ENCODE peak calls at places on chromosomes 7 and 10, in six cellular contexts. Q is tibial artery; P is stromal cell of bone marrow; A is CD4-positive, CD25-positive, alpha-beta regulatory T cell; Y is HEK293T; T is lung microvascular endothelial cell. W is an unnamed sample.

GRCh38 chr10:14779053-14779649 is 4.5 kb upstream of the FAM107B start:
- DNase-seq in T (no peak), P (peak; percentile 54), Y (no peak), A (no peak), Q (no peak), W (no peak)

GRCh38 chr7:107652642-107653041 is 8.0 kb upstream of the SLC26A4 start:
- DNase-seq in Q (no peak), P (no peak), Y (no peak), T (no peak), A (no peak), W (no peak)

GRCh38 chr10:123578721-123579120 is 87.4 kb upstream of the GPR26 start:
- DNase-seq in P (no peak), Y (no peak), Q (no peak), T (no peak), A (no peak), W (no peak)

GRCh38 chr10:101777857-101778145 is 1.9 kb upstream of the FGF8 start:
- DNase-seq in P (no peak), A (no peak), T (no peak), Q (peak; percentile 50), Y (peak; percentile 7), W (no peak)

GRCh38 chr7:142815099-142815498 is 39.8 kb upstream of the EPHB6 start:
- DNase-seq in A (no peak), T (no peak), Y (no peak), Q (no peak), P (no peak), W (no peak)

GRCh38 chr10:90975096-90975495 is 54.2 kb upstream of the ANKRD1 start:
- DNase-seq in P (no peak), T (no peak), Q (no peak), A (no peak), Y (no peak), W (no peak)

GRCh38 chr7:47651355-47652317 is 69.7 kb upstream of the TNS3 start:
- DNase-seq in A (no peak), T (peak; percentile 90), Y (no peak), Q (peak; percentile 83), P (peak; percentile 96), W (no peak)

GRCh38 chr10:71888623-71889387 is 37.8 kb upstream of the PSAP start:
- DNase-seq in Y (peak; percentile 73), Q (peak; percentile 91), A (peak; percentile 51), P (peak; percentile 78), T (peak; percentile 90), W (peak; percentile 27)

GRCh38 chr7:22943997-22944396 is 69.9 kb downstream of the HYCC1 start:
- DNase-seq in Y (no peak), P (peak; percentile 69), A (no peak), Q (no peak), T (peak; percentile 57), W (no peak)

GRCh38 chr7:52500796-52501195 is 534.6 kb upstream of the POM121L12 start:
- DNase-seq in P (no peak), Q (no peak), T (no peak), Y (no peak), A (no peak), W (no peak)

GRCh38 chr7:12162420-12163113 is 48.5 kb upstream of the TMEM106B start:
- DNase-seq in A (no peak), Y (no peak), P (peak; percentile 70), Q (no peak), T (peak; percentile 83), W (no peak)

GRCh38 chr10:21134645-21135395 is 237.7 kb upstream of the NEBL start:
- DNase-seq in Q (no peak), A (no peak), P (peak; percentile 0), Y (no peak), T (peak; percentile 51), W (no peak)

GRCh38 chr7:37352974-37353948 is 95.4 kb downstream of the ELMO1 start:
- DNase-seq in Q (peak; percentile 70), Y (peak; percentile 10), A (peak; percentile 86), T (peak; percentile 17), P (no peak), W (peak; percentile 37)

GRCh38 chr10:96488161-96488935 is 25.4 kb downstream of the TLL2 start:
- DNase-seq in Y (no peak), T (no peak), Q (no peak), A (no peak), P (no peak), W (no peak)

GRCh38 chr7:25894902-25895791 is 256.9 kb upstream of the NFE2L3 start:
- DNase-seq in A (peak; percentile 46), T (peak; percentile 13), P (no peak), Q (peak; percentile 79), Y (peak; percentile 75), W (peak; percentile 55)

GRCh38 chr7:134514663-134515062 is 12.7 kb upstream of the AKR1B10 start:
- DNase-seq in P (peak; percentile 64), T (peak; percentile 85), A (peak; percentile 51), Y (peak; percentile 83), Q (no peak), W (no peak)

GRCh38 chr10:4740471-4740870 is 85.5 kb upstream of the AKR1E2 start:
- DNase-seq in Y (no peak), Q (no peak), T (no peak), A (no peak), P (peak; percentile 24), W (no peak)

GRCh38 chr7:82841828-82842227 is 320.9 kb downstream of the PCLO start:
- DNase-seq in A (no peak), P (no peak), Q (no peak), Y (no peak), T (no peak), W (no peak)

GRCh38 chr7:1487466-1487865 is 16.7 kb downstream of the INTS1 start:
- DNase-seq in Y (no peak), T (no peak), A (no peak), Q (no peak), P (no peak), W (no peak)

GRCh38 chr7:70694357-70694908 is 437.5 kb upstream of the GALNT17 start:
- DNase-seq in P (no peak), T (peak; percentile 5), A (no peak), Q (peak; percentile 68), Y (peak; percentile 29), W (no peak)

GRCh38 chr10:132942101-132942739 is at the start of gene CFAP46:
- DNase-seq in T (peak; percentile 14), P (no peak), Q (no peak), Y (no peak), A (no peak), W (no peak)

GRCh38 chr7:151897201-151897711 is 20.3 kb upstream of the PRKAG2 start:
- DNase-seq in P (no peak), Q (peak; percentile 38), A (no peak), Y (peak; percentile 76), T (no peak), W (no peak)

W was measured in naive thymus-derived CD4-positive, alpha-beta T cell.